ENCODE peak calls at places on chromosomes 1 and 21, in ten cellular contexts. W is right lobe of liver, O is endothelial cell of umbilical vein, B is sigmoid colon, R is uterus, J is tibial nerve, D is adrenal gland, T is ovary, L is K562, X is lower leg skin. G is an unnamed sample.

GRCh38 chr1:214270097-214270635 is 10.8 kb upstream of the SMYD2 start:
- DNase-seq in J (no peak), X (no peak), L (no peak), W (no peak), R (no peak), D (no peak), B (no peak), O (no peak), T (no peak), G (no peak)

GRCh38 chr1:168121314-168122029 is 15.3 kb downstream of the GPR161 start:
- DNase-seq in R (peak; percentile 92), B (peak; percentile 87), J (peak; percentile 57), D (peak; percentile 48), X (peak; percentile 33), O (no peak), L (no peak), W (no peak), T (peak; percentile 88), G (no peak)

GRCh38 chr1:10943991-10944730 is 68.3 kb upstream of the TARDBP start:
- DNase-seq in J (peak; percentile 48), W (no peak), R (peak; percentile 22), D (peak; percentile 34), L (peak; percentile 44), T (peak; percentile 37), B (no peak), O (peak; percentile 55), X (no peak), G (no peak)

GRCh38 chr1:53145942-53146708 is 3.7 kb upstream of the SLC1A7 start:
- DNase-seq in R (peak; percentile 85), W (peak; percentile 71), J (no peak), B (peak; percentile 86), O (peak; percentile 44), L (peak; percentile 61), T (peak; percentile 78), X (no peak), D (peak; percentile 47), G (peak; percentile 92)

GRCh38 chr1:8889925-8890785 is 11.7 kb upstream of the ENO1 start:
- DNase-seq in X (peak; percentile 77), O (no peak), B (peak; percentile 97), W (peak; percentile 88), D (peak; percentile 98), T (peak; percentile 85), L (no peak), R (peak; percentile 70), J (peak; percentile 89), G (peak; percentile 93)

GRCh38 chr21:39051561-39051949 is 131.7 kb downstream of the PSMG1 start:
- DNase-seq in X (peak; percentile 50), W (no peak), B (no peak), J (no peak), R (no peak), T (no peak), D (no peak), O (no peak), L (no peak), G (no peak)

GRCh38 chr1:41485605-41486004 is 1.1 kb upstream of the EDN2 start:
- DNase-seq in W (no peak), B (no peak), D (no peak), R (peak; percentile 15), X (no peak), J (no peak), T (no peak), L (peak; percentile 43), O (peak; percentile 46), G (no peak)

GRCh38 chr1:119046429-119047039 is 58.4 kb upstream of the TBX15 start:
- DNase-seq in J (no peak), R (peak; percentile 26), B (no peak), W (no peak), D (peak; percentile 12), T (peak; percentile 37), O (no peak), L (no peak), X (no peak), G (no peak)

GRCh38 chr1:117638759-117639158 is 32.9 kb downstream of the TENT5C start:
- DNase-seq in J (no peak), D (no peak), X (no peak), L (peak; percentile 62), T (no peak), O (no peak), W (no peak), R (no peak), B (no peak), G (no peak)

GRCh38 chr1:41355761-41356160 is 5.5 kb upstream of the FOXO6 start:
- DNase-seq in T (no peak), D (no peak), X (no peak), W (no peak), O (no peak), R (no peak), L (no peak), J (no peak), B (no peak), G (no peak)

GRCh38 chr1:55007626-55008025 is 8.9 kb downstream of the BSND start:
- DNase-seq in O (no peak), J (no peak), T (no peak), B (no peak), L (no peak), D (no peak), R (no peak), W (no peak), X (no peak), G (no peak)

GRCh38 chr1:235430991-235431390 is 63.8 kb downstream of the TBCE start:
- DNase-seq in T (no peak), O (peak; percentile 29), W (no peak), J (no peak), X (no peak), B (no peak), D (no peak), L (no peak), R (no peak), G (no peak)

DNA sequence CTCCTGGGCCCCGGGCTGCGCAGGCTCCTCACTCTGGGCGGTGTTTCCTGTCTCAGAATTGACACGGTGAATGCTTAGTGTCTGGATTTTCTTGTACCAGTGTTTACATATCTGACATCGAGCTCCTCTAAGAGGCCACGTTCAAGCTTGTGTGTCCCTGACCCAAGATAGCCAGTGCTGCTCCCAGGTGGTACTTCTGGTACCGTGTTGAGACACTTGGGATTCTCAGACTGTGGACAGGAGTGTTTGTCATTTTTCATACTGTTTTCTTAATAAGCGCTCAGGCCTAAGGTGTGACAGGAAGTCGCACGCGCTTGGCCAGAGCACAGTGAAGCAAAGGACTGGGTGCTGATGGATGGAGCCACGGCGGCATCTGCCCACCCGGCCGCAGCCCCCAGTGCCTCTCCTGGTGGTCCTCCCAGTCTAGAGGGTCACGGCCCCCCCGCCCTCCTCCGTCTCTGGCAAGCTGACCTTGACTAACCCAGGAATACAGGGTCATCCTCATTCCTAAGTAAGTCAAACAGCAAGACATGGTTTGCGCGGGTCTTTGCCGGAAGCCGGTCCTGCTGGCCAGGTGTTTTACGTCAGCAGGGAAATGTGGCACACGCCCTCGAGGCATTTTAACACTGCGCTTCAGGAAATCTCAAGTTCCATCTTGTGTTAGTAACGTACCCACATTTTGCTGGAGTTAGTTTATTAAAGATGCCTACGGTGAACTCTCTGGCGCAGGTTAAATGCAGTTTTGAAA is 8.0 kb downstream of the PEX10 start:
- DNase-seq in D (no peak), R (no peak), B (no peak), J (no peak), T (no peak), X (no peak), W (no peak), O (no peak), L (no peak), G (no peak)
- TF ChIP-seq POLR2A in D (no peak), R (no peak), B (no peak), J (no peak), T (no peak), X (no peak), W (no peak), O (no peak), L (peak; percentile 48), G (no peak)

DNA sequence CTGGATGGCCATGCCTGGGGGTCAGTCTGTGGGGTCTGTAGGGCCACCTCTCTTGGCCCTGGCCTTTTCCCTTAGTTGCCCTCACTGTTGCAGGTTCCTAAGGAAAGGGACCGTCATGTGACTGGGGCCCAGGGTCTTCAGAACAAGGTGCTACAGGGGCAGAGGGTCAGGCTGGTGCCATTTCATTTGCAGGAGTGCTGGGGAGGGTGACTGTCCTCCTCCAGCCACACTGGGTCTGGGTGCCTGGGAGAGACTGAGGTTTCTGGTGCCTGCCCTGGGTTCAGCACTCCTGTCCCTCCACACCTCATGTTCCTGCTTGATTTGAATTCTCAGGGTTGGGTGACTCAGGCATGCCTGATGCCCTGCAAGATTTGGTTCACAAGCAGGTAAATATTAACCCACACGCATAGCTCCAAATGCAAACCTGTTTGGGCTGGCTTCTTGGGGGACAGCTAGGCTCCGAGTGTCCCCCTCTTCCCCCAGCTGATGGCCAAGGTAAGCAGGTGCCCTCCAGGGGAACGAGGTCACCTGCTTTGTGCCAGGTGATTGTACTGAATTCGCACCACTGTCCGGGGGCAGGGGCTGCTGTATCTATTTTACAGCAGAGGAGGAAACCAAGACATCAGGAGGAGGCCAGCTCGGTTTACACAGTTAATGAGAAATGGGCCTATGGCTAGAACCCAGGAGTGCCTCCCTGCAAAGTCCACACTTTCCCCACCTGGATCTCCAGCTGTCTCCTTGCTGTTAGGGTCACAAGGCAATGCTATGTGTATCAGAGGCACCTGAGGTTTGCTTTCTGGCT is 20.3 kb downstream of the ARHGEF10L start:
- DNase-seq in R (no peak), T (no peak), B (no peak), X (no peak), J (no peak), W (no peak), L (no peak), D (no peak), O (no peak), G (no peak)
- TF ChIP-seq POLR2A in R (no peak), T (no peak), B (no peak), X (no peak), J (no peak), W (peak; percentile 35), L (no peak), D (no peak), O (no peak), G (no peak)

GRCh38 chr1:113811888-113812660 is at the start of gene RSBN1:
- DNase-seq in L (peak; percentile 92), T (peak; percentile 99), W (peak; percentile 99), X (peak; percentile 99), O (peak; percentile 100), D (peak; percentile 99), R (peak; percentile 99), B (peak; percentile 100), J (peak; percentile 96), G (peak; percentile 99)
- TF ChIP-seq POLR2A in L (peak; percentile 94), T (peak; percentile 79), W (peak; percentile 95), X (no peak), O (peak; percentile 89), D (peak; percentile 97), R (peak; percentile 94), B (peak; percentile 92), J (peak; percentile 70), G (peak; percentile 81)

GRCh38 chr1:32291145-32291707 is 657 bp upstream of the HDAC1 start:
- DNase-seq in O (peak; percentile 19), X (no peak), W (no peak), T (no peak), L (no peak), R (no peak), J (no peak), D (peak; percentile 37), B (no peak), G (no peak)

GRCh38 chr1:32286763-32287162 is 5.1 kb upstream of the HDAC1 start:
- DNase-seq in J (no peak), B (no peak), X (no peak), T (no peak), R (no peak), L (no peak), W (no peak), O (no peak), D (no peak), G (no peak)

GRCh38 chr1:32289256-32289655 is 2.6 kb upstream of the HDAC1 start:
- DNase-seq in T (no peak), O (no peak), W (no peak), X (no peak), L (no peak), D (no peak), R (no peak), B (no peak), J (no peak), G (no peak)

GRCh38 chr1:32291708-32292508 is at the start of gene HDAC1:
- DNase-seq in J (peak; percentile 82), B (peak; percentile 98), X (peak; percentile 91), L (peak; percentile 100), W (peak; percentile 99), O (peak; percentile 93), R (peak; percentile 90), T (peak; percentile 93), D (peak; percentile 99), G (peak; percentile 98)
- TF ChIP-seq POLR2A in J (no peak), B (peak; percentile 37), X (no peak), L (peak; percentile 89), W (peak; percentile 73), O (peak; percentile 61), R (peak; percentile 49), T (peak; percentile 30), D (peak; percentile 61), G (no peak)